ENCODE peak calls at places on chromosomes 1 and 21, in four cellular contexts. R is GM12878, B is A549, X is sigmoid colon. F is an unnamed sample.

GRCh38 chr1:204623365-204623893 is 62.1 kb downstream of the LRRN2 start:
- DNase-seq in R (no peak), B (peak; percentile 36), X (no peak), F (no peak)

GRCh38 chr1:24199291-24199900 is 12.3 kb upstream of the IFNLR1 start:
- DNase-seq in R (no peak), B (peak; percentile 61), X (peak; percentile 83), F (no peak)

GRCh38 chr21:43362928-43363314 is 64.0 kb downstream of the SIK1 start:
- DNase-seq in B (no peak), X (no peak), R (no peak), F (no peak)

GRCh38 chr1:66267211-66267940 is 266.6 kb upstream of the SGIP1 start:
- DNase-seq in R (no peak), B (no peak), X (no peak), F (no peak)

GRCh38 chr21:42039470-42039901 is 29.3 kb upstream of the ZBTB21 start:
- DNase-seq in R (no peak), B (no peak), X (peak; percentile 63), F (peak; percentile 33)

GRCh38 chr1:48936436-48936835 is 159.7 kb upstream of the BEND5 start:
- DNase-seq in R (no peak), X (no peak), B (no peak), F (no peak)

GRCh38 chr1:166814611-166815010 is 24.7 kb upstream of the POGK start:
- DNase-seq in B (no peak), X (no peak), R (no peak), F (no peak)

GRCh38 chr21:41156128-41156527 is 11.8 kb upstream of the BACE2 start:
- DNase-seq in X (peak; percentile 3), R (no peak), B (no peak), F (no peak)

GRCh38 chr1:89532866-89533265 is 8.2 kb downstream of the LRRC8B start:
- DNase-seq in B (no peak), R (no peak), X (no peak), F (no peak)

GRCh38 chr1:61089338-61089737 is 7.0 kb downstream of the NFIA start:
- DNase-seq in R (no peak), B (no peak), X (no peak), F (no peak)

GRCh38 chr21:26116456-26117011 is 54.0 kb downstream of the APP start:
- DNase-seq in B (no peak), X (no peak), R (no peak), F (no peak)

GRCh38 chr1:27934818-27935549 is at the start of gene SMPDL3B:
- DNase-seq in B (peak; percentile 60), X (no peak), R (no peak), F (no peak)

GRCh38 chr1:19877821-19878636 is 4.2 kb upstream of the OTUD3 start:
- DNase-seq in B (no peak), X (no peak), R (no peak), F (no peak)

GRCh38 chr1:109478806-109479205 is 4.9 kb upstream of the ATXN7L2 start:
- DNase-seq in R (no peak), B (no peak), X (no peak), F (no peak)

GRCh38 chr21:44751186-44751798 is 39.9 kb upstream of the TSPEAR start:
- DNase-seq in R (no peak), X (no peak), B (no peak), F (no peak)

GRCh38 chr21:45523411-45524101 is 18.7 kb downstream of the SLC19A1 start:
- DNase-seq in X (peak; percentile 54), B (no peak), R (no peak), F (no peak)

GRCh38 chr21:45562965-45563364 is 20.7 kb upstream of the SLC19A1 start:
- DNase-seq in X (no peak), R (no peak), B (no peak), F (no peak)

GRCh38 chr21:45819478-45820170 is 161.9 kb upstream of the COL6A1 start:
- DNase-seq in B (no peak), R (no peak), X (peak; percentile 63), F (no peak)

GRCh38 chr1:69639159-69639558 is 71.4 kb downstream of the LRRC7 start:
- DNase-seq in B (no peak), X (no peak), R (no peak), F (no peak)

GRCh38 chr1:2121071-2121691 is 71.0 kb downstream of the PRKCZ start:
- DNase-seq in R (no peak), X (no peak), B (no peak), F (no peak)

GRCh38 chr21:33136898-33137502 is 67.1 kb downstream of the OLIG1 start:
- DNase-seq in R (no peak), X (no peak), B (no peak), F (no peak)

GRCh38 chr1:78003882-78004718 is 639 bp upstream of the DNAJB4 start:
- DNase-seq in B (peak; percentile 44), X (peak; percentile 75), R (peak; percentile 65), F (no peak)

GRCh38 chr1:186511761-186512637 is 51.1 kb upstream of the PDC start:
- DNase-seq in B (no peak), R (no peak), X (no peak), F (no peak)

GRCh38 chr21:40179167-40179566 is 311.9 kb downstream of the PCP4 start:
- DNase-seq in R (no peak), B (no peak), X (no peak), F (no peak)

GRCh38 chr1:207845109-207845508 is 65.8 kb downstream of the CD34 start:
- DNase-seq in B (no peak), R (no peak), X (no peak), F (no peak)

GRCh38 chr1:207288315-207288714 is 33.2 kb upstream of the CD55 start:
- DNase-seq in X (no peak), R (no peak), B (no peak), F (no peak)

GRCh38 chr1:218939095-218939494 is 234.6 kb upstream of the LYPLAL1 start:
- DNase-seq in B (peak; percentile 12), X (no peak), R (no peak), F (no peak)

GRCh38 chr1:111141803-111142202 is 1.8 kb downstream of the CEPT1 start:
- DNase-seq in B (no peak), X (no peak), R (no peak), F (no peak)

GRCh38 chr21:45136927-45137611 is 62.7 kb downstream of the ADARB1 start:
- DNase-seq in B (peak; percentile 84), X (peak; percentile 92), R (no peak), F (peak; percentile 99)

DNA sequence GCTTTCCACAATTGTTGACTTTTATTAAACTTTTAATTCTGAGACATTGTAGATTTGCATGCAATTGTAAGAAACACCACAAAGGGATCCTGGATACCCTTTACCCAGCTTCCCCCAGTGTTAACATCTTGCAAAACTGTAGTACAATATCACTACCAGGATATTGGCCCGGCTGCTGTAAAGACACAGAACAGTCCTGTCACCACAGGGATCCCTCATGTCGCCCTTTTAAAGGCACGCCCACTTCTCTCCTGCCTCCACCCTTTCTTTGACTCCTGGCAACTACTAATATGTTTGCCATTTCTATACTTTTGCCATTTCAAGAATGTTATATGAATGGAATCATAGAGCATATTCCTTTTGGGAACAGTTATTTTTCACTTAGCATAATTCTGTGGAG is 37.0 kb downstream of the NAV1 start:
- DNase-seq in B (no peak), X (peak; percentile 3), R (no peak), F (no peak)
- TF ChIP-seq POLR2A in B (no peak), X (no peak), R (no peak), F (no peak)

GRCh38 chr1:25727819-25728286 is 72.1 kb upstream of the SELENON start:
- DNase-seq in X (peak; percentile 89), B (no peak), R (no peak), F (no peak)
- H3K4me1 ChIP-seq in X (peaks cover 38% of the 10 kb centered on the region), B (peaks cover 4% of the 10 kb centered on the region), R (peaks cover 5% of the 10 kb centered on the region), F (no peaks in the 10 kb centered on the region)

GRCh38 chr1:232578681-232579195 is 51.2 kb downstream of the SIPA1L2 start:
- DNase-seq in R (no peak), X (no peak), B (no peak), F (no peak)
- TF ChIP-seq EP300 in R (no peak), X (no peak), B (no peak), F (no peak)

GRCh38 chr21:17697474-17697873 is 84.8 kb upstream of the BTG3 start:
- DNase-seq in R (no peak), X (no peak), B (no peak), F (no peak)

GRCh38 chr21:17688912-17689874 is 76.5 kb upstream of the BTG3 start:
- DNase-seq in R (no peak), B (no peak), X (no peak), F (peak; percentile 27)

GRCh38 chr21:17690078-17690494 is 77.4 kb upstream of the BTG3 start:
- DNase-seq in R (no peak), B (no peak), X (no peak), F (no peak)

GRCh38 chr21:17699524-17700189 is 87.0 kb upstream of the BTG3 start:
- DNase-seq in R (peak; percentile 74), X (no peak), B (no peak), F (no peak)

GRCh38 chr21:17693801-17694200 is 81.1 kb upstream of the BTG3 start:
- DNase-seq in B (no peak), X (no peak), R (no peak), F (no peak)
- TF ChIP-seq POLR2A in B (no peak), X (no peak), R (no peak), F (no peak)

GRCh38 chr21:37435719-37436118 is 69.1 kb downstream of the DYRK1A start:
- DNase-seq in R (no peak), X (no peak), B (no peak), F (no peak)
- H3K4me1 ChIP-seq in R (no peaks in the 10 kb centered on the region), X (peaks cover 59% of the 10 kb centered on the region), B (peaks cover 6% of the 10 kb centered on the region), F (no peaks in the 10 kb centered on the region)

DNA sequence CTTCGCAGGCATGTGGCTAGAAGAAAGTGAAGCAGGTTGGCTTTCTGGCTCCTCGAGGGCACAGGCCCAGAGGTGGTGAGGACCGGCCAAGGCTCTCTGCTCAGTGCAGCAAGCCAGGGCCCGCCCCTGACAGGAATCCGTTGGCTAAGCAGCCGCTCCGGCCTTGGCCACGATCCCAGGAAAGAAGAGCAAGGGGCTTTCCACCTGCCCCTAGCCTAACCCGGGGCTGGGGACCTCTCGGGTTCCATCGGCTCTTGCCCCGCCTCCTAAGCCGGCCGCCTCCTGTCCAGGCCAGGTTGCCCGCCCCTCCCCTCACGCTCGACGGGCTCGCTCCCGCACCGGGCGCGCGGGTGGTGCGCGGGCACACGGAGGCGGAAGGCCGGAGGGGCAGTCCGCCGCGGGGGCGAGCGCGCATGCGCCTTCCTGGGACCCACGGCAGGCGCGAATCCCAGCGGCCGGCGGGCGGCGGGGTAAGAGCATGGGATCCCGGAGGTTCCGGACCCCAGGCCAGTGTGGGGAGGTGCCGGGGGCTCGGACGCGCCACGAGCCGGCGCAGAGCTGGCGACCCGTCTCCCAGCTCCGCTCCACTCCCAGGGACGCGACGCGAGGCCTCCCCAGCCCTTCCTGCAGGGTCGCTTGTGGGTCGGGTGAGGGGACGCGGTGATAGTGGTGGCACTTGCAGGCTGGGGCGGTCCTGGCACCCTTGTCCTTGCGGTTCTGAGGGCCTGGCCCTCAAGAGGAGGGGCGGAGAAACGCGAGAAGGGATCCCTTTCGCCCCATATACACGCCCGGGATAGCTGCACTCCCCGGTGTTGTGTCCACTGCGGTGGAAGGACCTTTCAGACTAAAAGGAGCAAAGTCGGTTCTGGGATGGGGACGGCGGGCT is at the start of gene ALG6:
- DNase-seq in R (peak; percentile 60), X (peak; percentile 94), B (peak; percentile 90), F (peak; percentile 83)
- TF ChIP-seq EP300 in R (no peak), X (no peak), B (no peak), F (peak; percentile 89)

GRCh38 chr1:116944613-116945012 is 34.9 kb downstream of the PTGFRN start:
- DNase-seq in X (no peak), B (no peak), R (no peak), F (no peak)
- TF ChIP-seq POLR2A in X (no peak), B (no peak), R (no peak), F (no peak)